ENCODE peak calls at places on chromosome 9, in four cellular contexts. One of them, this sample, is unnamed.

GRCh38 chr9:18185196-18185595 is 288.8 kb upstream of the ADAMTSL1 start:
- DNase-seq in KBM-7: no peak
- DNase-seq in activated T-cell treated with anti-CD3 and anti-CD28 coated beads, Interleukin-2, amount 50 U/mL, for 48 hours: no peak
- DNase-seq in left lung: no peak
- DNase-seq in this sample: no peak

GRCh38 chr9:98010450-98010849 is 27.3 kb downstream of the ANP32B start:
- DNase-seq in activated T-cell treated with anti-CD3 and anti-CD28 coated beads, Interleukin-2, amount 50 U/mL, for 48 hours: no peak
- DNase-seq in left lung: no peak
- DNase-seq in KBM-7: no peak
- DNase-seq in this sample: no peak

GRCh38 chr9:37453827-37454226 is 11.4 kb downstream of the ZBTB5 start:
- DNase-seq in KBM-7: no peak
- DNase-seq in left lung: no peak
- DNase-seq in activated T-cell treated with anti-CD3 and anti-CD28 coated beads, Interleukin-2, amount 50 U/mL, for 48 hours: no peak
- DNase-seq in this sample: no peak

GRCh38 chr9:136629879-136630661 is 32.6 kb upstream of the EGFL7 start:
- DNase-seq in activated T-cell treated with anti-CD3 and anti-CD28 coated beads, Interleukin-2, amount 50 U/mL, for 48 hours: peak; percentile 77
- DNase-seq in KBM-7: peak; percentile 76
- DNase-seq in left lung: peak; percentile 71
- DNase-seq in this sample: peak; percentile 75

GRCh38 chr9:132946624-132947295 is 2.3 kb upstream of the TSC1 start:
- DNase-seq in activated T-cell treated with anti-CD3 and anti-CD28 coated beads, Interleukin-2, amount 50 U/mL, for 48 hours: no peak
- DNase-seq in left lung: no peak
- DNase-seq in KBM-7: no peak
- DNase-seq in this sample: no peak

GRCh38 chr9:89277454-89277853 is 33.5 kb upstream of the CKS2 start:
- DNase-seq in activated T-cell treated with anti-CD3 and anti-CD28 coated beads, Interleukin-2, amount 50 U/mL, for 48 hours: no peak
- DNase-seq in left lung: peak; percentile 40
- DNase-seq in KBM-7: no peak
- DNase-seq in this sample: no peak

GRCh38 chr9:77534376-77535057 is 113.6 kb downstream of the GNA14 start:
- DNase-seq in activated T-cell treated with anti-CD3 and anti-CD28 coated beads, Interleukin-2, amount 50 U/mL, for 48 hours: no peak
- DNase-seq in left lung: no peak
- DNase-seq in KBM-7: no peak
- DNase-seq in this sample: no peak

GRCh38 chr9:114034176-114034575 is 43.9 kb downstream of the AMBP start:
- DNase-seq in activated T-cell treated with anti-CD3 and anti-CD28 coated beads, Interleukin-2, amount 50 U/mL, for 48 hours: peak; percentile 2
- DNase-seq in left lung: no peak
- DNase-seq in KBM-7: no peak
- DNase-seq in this sample: no peak

GRCh38 chr9:103243553-103243952 is 248.4 kb downstream of the CYLC2 start:
- DNase-seq in activated T-cell treated with anti-CD3 and anti-CD28 coated beads, Interleukin-2, amount 50 U/mL, for 48 hours: no peak
- DNase-seq in KBM-7: no peak
- DNase-seq in left lung: no peak
- DNase-seq in this sample: no peak

GRCh38 chr9:116594552-116594951 is 92.6 kb upstream of the TRIM32 start:
- DNase-seq in left lung: no peak
- DNase-seq in activated T-cell treated with anti-CD3 and anti-CD28 coated beads, Interleukin-2, amount 50 U/mL, for 48 hours: no peak
- DNase-seq in KBM-7: no peak
- DNase-seq in this sample: no peak

GRCh38 chr9:116095403-116095802 is 58.2 kb upstream of the PAPPA start:
- DNase-seq in KBM-7: no peak
- DNase-seq in left lung: no peak
- DNase-seq in activated T-cell treated with anti-CD3 and anti-CD28 coated beads, Interleukin-2, amount 50 U/mL, for 48 hours: no peak
- DNase-seq in this sample: no peak

GRCh38 chr9:90801507-90802289 is at the start of gene SYK:
- DNase-seq in KBM-7: peak; percentile 83
- DNase-seq in activated T-cell treated with anti-CD3 and anti-CD28 coated beads, Interleukin-2, amount 50 U/mL, for 48 hours: peak; percentile 18
- DNase-seq in left lung: peak; percentile 73
- DNase-seq in this sample: peak; percentile 68

GRCh38 chr9:21747171-21747570 is 55.3 kb upstream of the MTAP start:
- DNase-seq in left lung: no peak
- DNase-seq in activated T-cell treated with anti-CD3 and anti-CD28 coated beads, Interleukin-2, amount 50 U/mL, for 48 hours: no peak
- DNase-seq in KBM-7: no peak
- DNase-seq in this sample: no peak

GRCh38 chr9:92245005-92245797 is 48.3 kb downstream of the IARS1 start:
- DNase-seq in activated T-cell treated with anti-CD3 and anti-CD28 coated beads, Interleukin-2, amount 50 U/mL, for 48 hours: no peak
- DNase-seq in KBM-7: no peak
- DNase-seq in left lung: no peak
- DNase-seq in this sample: no peak

GRCh38 chr9:69115621-69116020 is 58.5 kb upstream of the TJP2 start:
- DNase-seq in activated T-cell treated with anti-CD3 and anti-CD28 coated beads, Interleukin-2, amount 50 U/mL, for 48 hours: no peak
- DNase-seq in left lung: no peak
- DNase-seq in KBM-7: no peak
- DNase-seq in this sample: no peak

GRCh38 chr9:36848946-36849345 is 185.1 kb downstream of the PAX5 start:
- DNase-seq in KBM-7: no peak
- DNase-seq in left lung: no peak
- DNase-seq in activated T-cell treated with anti-CD3 and anti-CD28 coated beads, Interleukin-2, amount 50 U/mL, for 48 hours: no peak
- DNase-seq in this sample: no peak

GRCh38 chr9:976258-976804 is at the start of gene DMRT3:
- DNase-seq in activated T-cell treated with anti-CD3 and anti-CD28 coated beads, Interleukin-2, amount 50 U/mL, for 48 hours: peak; percentile 41
- DNase-seq in left lung: no peak
- DNase-seq in KBM-7: no peak
- DNase-seq in this sample: no peak

GRCh38 chr9:132942541-132943182 is 1.8 kb downstream of the TSC1 start:
- DNase-seq in KBM-7: no peak
- DNase-seq in left lung: no peak
- DNase-seq in activated T-cell treated with anti-CD3 and anti-CD28 coated beads, Interleukin-2, amount 50 U/mL, for 48 hours: no peak
- DNase-seq in this sample: no peak

GRCh38 chr9:92911496-92912475 is 33.9 kb upstream of the ZNF484 start:
- DNase-seq in activated T-cell treated with anti-CD3 and anti-CD28 coated beads, Interleukin-2, amount 50 U/mL, for 48 hours: no peak
- DNase-seq in left lung: no peak
- DNase-seq in KBM-7: no peak
- DNase-seq in this sample: no peak

This sample was measured in pancreas.